ENCODE peak calls at places on chromosomes 16 and 17, in ten cellular contexts. One of them, this sample, is unnamed.

GRCh38 chr17:51803161-51803560 is 355.4 kb downstream of the CA10 start:
- DNase-seq in fibroblast of lung: no peak
- DNase-seq in heart left ventricle: no peak
- DNase-seq in LNCaP clone FGC: no peak
- DNase-seq in dorsolateral prefrontal cortex: no peak
- DNase-seq in lower leg skin: no peak
- DNase-seq in mammary epithelial cell: no peak
- DNase-seq in fibroblast of the aortic adventitia: no peak
- DNase-seq in tibial artery: no peak
- DNase-seq in heart right ventricle: no peak
- DNase-seq in this sample: no peak

GRCh38 chr16:85415196-85415988 is 197.7 kb upstream of the GSE1 start:
- DNase-seq in fibroblast of lung: no peak
- DNase-seq in heart left ventricle: peak
- DNase-seq in LNCaP clone FGC: no peak
- DNase-seq in dorsolateral prefrontal cortex: no peak
- DNase-seq in lower leg skin: peak
- DNase-seq in mammary epithelial cell: no peak
- DNase-seq in fibroblast of the aortic adventitia: no peak
- DNase-seq in tibial artery: no peak
- DNase-seq in heart right ventricle: no peak
- DNase-seq in this sample: no peak

GRCh38 chr16:13403326-13403725 is 501.9 kb downstream of the SHISA9 start:
- DNase-seq in fibroblast of lung: no peak
- DNase-seq in heart left ventricle: no peak
- DNase-seq in LNCaP clone FGC: no peak
- DNase-seq in dorsolateral prefrontal cortex: no peak
- DNase-seq in lower leg skin: no peak
- DNase-seq in mammary epithelial cell: no peak
- DNase-seq in fibroblast of the aortic adventitia: no peak
- DNase-seq in tibial artery: no peak
- DNase-seq in heart right ventricle: no peak
- DNase-seq in this sample: no peak

GRCh38 chr16:87924041-87924851 is 12.1 kb downstream of the CA5A start:
- DNase-seq in fibroblast of lung: no peak
- DNase-seq in heart left ventricle: no peak
- DNase-seq in LNCaP clone FGC: no peak
- DNase-seq in dorsolateral prefrontal cortex: no peak
- DNase-seq in lower leg skin: no peak
- DNase-seq in mammary epithelial cell: peak
- DNase-seq in fibroblast of the aortic adventitia: no peak
- DNase-seq in tibial artery: no peak
- DNase-seq in heart right ventricle: no peak
- DNase-seq in this sample: no peak

GRCh38 chr17:78224226-78225087 is 7.0 kb upstream of the TMEM235 start:
- DNase-seq in fibroblast of lung: no peak
- DNase-seq in heart left ventricle: no peak
- DNase-seq in LNCaP clone FGC: no peak
- DNase-seq in dorsolateral prefrontal cortex: no peak
- DNase-seq in lower leg skin: no peak
- DNase-seq in mammary epithelial cell: no peak
- DNase-seq in fibroblast of the aortic adventitia: no peak
- DNase-seq in tibial artery: no peak
- DNase-seq in heart right ventricle: no peak
- DNase-seq in this sample: no peak

GRCh38 chr17:77924757-77925336 is 33.7 kb upstream of the TNRC6C start:
- DNase-seq in fibroblast of lung: peak
- DNase-seq in heart left ventricle: peak
- DNase-seq in LNCaP clone FGC: no peak
- DNase-seq in dorsolateral prefrontal cortex: peak
- DNase-seq in lower leg skin: no peak
- DNase-seq in mammary epithelial cell: peak
- DNase-seq in fibroblast of the aortic adventitia: peak
- DNase-seq in tibial artery: peak
- DNase-seq in heart right ventricle: peak
- DNase-seq in this sample: peak

GRCh38 chr17:35239823-35240222 is 3.0 kb upstream of the SLFN5 start:
- DNase-seq in fibroblast of lung: no peak
- DNase-seq in heart left ventricle: no peak
- DNase-seq in LNCaP clone FGC: no peak
- DNase-seq in dorsolateral prefrontal cortex: no peak
- DNase-seq in lower leg skin: no peak
- DNase-seq in mammary epithelial cell: no peak
- DNase-seq in fibroblast of the aortic adventitia: peak
- DNase-seq in tibial artery: no peak
- DNase-seq in heart right ventricle: no peak
- DNase-seq in this sample: no peak

GRCh38 chr16:19555938-19556778 is 655 bp downstream of the VPS35L start:
- DNase-seq in fibroblast of lung: peak
- DNase-seq in heart left ventricle: no peak
- DNase-seq in LNCaP clone FGC: peak
- DNase-seq in dorsolateral prefrontal cortex: no peak
- DNase-seq in lower leg skin: no peak
- DNase-seq in mammary epithelial cell: peak
- DNase-seq in fibroblast of the aortic adventitia: peak
- DNase-seq in tibial artery: no peak
- DNase-seq in heart right ventricle: peak
- DNase-seq in this sample: peak

GRCh38 chr17:60959696-60960095 is 282.0 kb downstream of the BCAS3 start:
- DNase-seq in fibroblast of lung: no peak
- DNase-seq in heart left ventricle: no peak
- DNase-seq in LNCaP clone FGC: no peak
- DNase-seq in dorsolateral prefrontal cortex: no peak
- DNase-seq in lower leg skin: no peak
- DNase-seq in mammary epithelial cell: no peak
- DNase-seq in fibroblast of the aortic adventitia: no peak
- DNase-seq in tibial artery: no peak
- DNase-seq in heart right ventricle: no peak
- DNase-seq in this sample: no peak

GRCh38 chr17:60959011-60959410 is 281.4 kb downstream of the BCAS3 start:
- DNase-seq in fibroblast of lung: peak
- DNase-seq in heart left ventricle: no peak
- DNase-seq in LNCaP clone FGC: no peak
- DNase-seq in dorsolateral prefrontal cortex: no peak
- DNase-seq in lower leg skin: no peak
- DNase-seq in mammary epithelial cell: no peak
- DNase-seq in fibroblast of the aortic adventitia: no peak
- DNase-seq in tibial artery: no peak
- DNase-seq in heart right ventricle: no peak
- DNase-seq in this sample: peak

GRCh38 chr17:60964160-60964559 is 286.5 kb downstream of the BCAS3 start:
- DNase-seq in fibroblast of lung: no peak
- DNase-seq in heart left ventricle: no peak
- DNase-seq in LNCaP clone FGC: no peak
- DNase-seq in dorsolateral prefrontal cortex: no peak
- DNase-seq in lower leg skin: no peak
- DNase-seq in mammary epithelial cell: no peak
- DNase-seq in fibroblast of the aortic adventitia: no peak
- DNase-seq in tibial artery: no peak
- DNase-seq in heart right ventricle: no peak
- DNase-seq in this sample: no peak

GRCh38 chr17:60960398-60961065 is 282.9 kb downstream of the BCAS3 start:
- DNase-seq in fibroblast of lung: no peak
- DNase-seq in heart left ventricle: no peak
- DNase-seq in LNCaP clone FGC: no peak
- DNase-seq in dorsolateral prefrontal cortex: no peak
- DNase-seq in lower leg skin: no peak
- DNase-seq in mammary epithelial cell: no peak
- DNase-seq in fibroblast of the aortic adventitia: no peak
- DNase-seq in tibial artery: no peak
- DNase-seq in heart right ventricle: no peak
- DNase-seq in this sample: no peak
- TF ChIP-seq CTCF in fibroblast of lung: no peak
- TF ChIP-seq CTCF in heart left ventricle: no peak
- TF ChIP-seq CTCF in LNCaP clone FGC: no peak
- TF ChIP-seq CTCF in dorsolateral prefrontal cortex: no peak
- TF ChIP-seq CTCF in lower leg skin: no peak
- TF ChIP-seq CTCF in mammary epithelial cell: no peak
- TF ChIP-seq CTCF in fibroblast of the aortic adventitia: no peak
- TF ChIP-seq CTCF in tibial artery: no peak
- TF ChIP-seq CTCF in heart right ventricle: no peak
- TF ChIP-seq CTCF in this sample: no peak

GRCh38 chr16:14634389-14634725 is 1.6 kb downstream of the BFAR start:
- DNase-seq in fibroblast of lung: no peak
- DNase-seq in heart left ventricle: no peak
- DNase-seq in LNCaP clone FGC: no peak
- DNase-seq in dorsolateral prefrontal cortex: no peak
- DNase-seq in lower leg skin: no peak
- DNase-seq in mammary epithelial cell: no peak
- DNase-seq in fibroblast of the aortic adventitia: no peak
- DNase-seq in tibial artery: no peak
- DNase-seq in heart right ventricle: no peak
- DNase-seq in this sample: no peak

GRCh38 chr16:14640538-14640937 is 7.8 kb downstream of the BFAR start:
- DNase-seq in fibroblast of lung: no peak
- DNase-seq in heart left ventricle: no peak
- DNase-seq in LNCaP clone FGC: no peak
- DNase-seq in dorsolateral prefrontal cortex: no peak
- DNase-seq in lower leg skin: no peak
- DNase-seq in mammary epithelial cell: peak
- DNase-seq in fibroblast of the aortic adventitia: no peak
- DNase-seq in tibial artery: no peak
- DNase-seq in heart right ventricle: no peak
- DNase-seq in this sample: no peak

GRCh38 chr16:14632693-14633569 is at the start of gene BFAR:
- DNase-seq in fibroblast of lung: peak
- DNase-seq in heart left ventricle: peak
- DNase-seq in LNCaP clone FGC: peak
- DNase-seq in dorsolateral prefrontal cortex: peak
- DNase-seq in lower leg skin: peak
- DNase-seq in mammary epithelial cell: peak
- DNase-seq in fibroblast of the aortic adventitia: peak
- DNase-seq in tibial artery: peak
- DNase-seq in heart right ventricle: peak
- DNase-seq in this sample: peak

GRCh38 chr16:14629919-14630619 is at the start of gene PARN:
- DNase-seq in fibroblast of lung: peak
- DNase-seq in heart left ventricle: peak
- DNase-seq in LNCaP clone FGC: peak
- DNase-seq in dorsolateral prefrontal cortex: peak
- DNase-seq in lower leg skin: peak
- DNase-seq in mammary epithelial cell: peak
- DNase-seq in fibroblast of the aortic adventitia: peak
- DNase-seq in tibial artery: peak
- DNase-seq in heart right ventricle: peak
- DNase-seq in this sample: peak

DNA sequence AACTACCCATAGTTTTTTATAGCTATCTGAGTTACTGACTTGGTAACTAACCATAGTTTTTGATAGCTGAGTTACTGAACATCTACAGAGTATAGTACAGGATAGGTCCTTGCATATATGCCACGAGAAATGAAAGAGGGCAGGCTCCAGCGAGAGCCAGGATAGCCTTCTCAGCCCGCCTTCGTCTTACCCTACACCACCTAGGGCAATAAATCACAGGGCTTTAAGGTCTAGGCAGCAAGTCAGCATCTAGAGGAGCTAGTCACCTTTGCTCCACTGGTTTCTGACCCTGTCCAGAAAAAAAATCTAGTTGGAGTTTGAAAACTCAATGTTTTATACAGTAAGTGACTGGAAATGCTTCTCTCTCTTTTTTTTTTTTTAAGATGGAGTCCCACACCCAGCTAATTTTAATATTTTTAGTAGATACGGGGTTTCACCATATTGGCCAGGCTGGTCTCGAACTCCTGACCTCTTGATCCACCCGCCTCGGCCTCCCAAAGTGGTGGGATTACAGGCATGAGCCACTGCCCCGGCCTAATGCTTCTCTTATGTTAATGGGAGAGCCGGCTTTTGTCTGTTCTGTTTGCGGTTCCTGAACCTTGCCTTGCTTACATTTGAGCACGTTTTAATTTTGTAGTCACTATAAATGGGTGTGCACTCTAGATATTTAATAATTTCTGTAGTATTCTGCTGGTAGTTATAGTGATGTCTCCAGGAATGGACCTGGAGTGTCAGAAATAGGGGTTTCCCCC is 2.8 kb downstream of the BFAR start:
- DNase-seq in fibroblast of lung: no peak
- DNase-seq in heart left ventricle: no peak
- DNase-seq in LNCaP clone FGC: no peak
- DNase-seq in dorsolateral prefrontal cortex: no peak
- DNase-seq in lower leg skin: no peak
- DNase-seq in mammary epithelial cell: no peak
- DNase-seq in fibroblast of the aortic adventitia: no peak
- DNase-seq in tibial artery: no peak
- DNase-seq in heart right ventricle: no peak
- DNase-seq in this sample: no peak
- H3K4me3 ChIP-seq in fibroblast of lung: no peak
- H3K4me3 ChIP-seq in heart left ventricle: no peak
- H3K4me3 ChIP-seq in LNCaP clone FGC: no peak
- H3K4me3 ChIP-seq in dorsolateral prefrontal cortex: no peak
- H3K4me3 ChIP-seq in lower leg skin: no peak
- H3K4me3 ChIP-seq in mammary epithelial cell: no peak
- H3K4me3 ChIP-seq in fibroblast of the aortic adventitia: no peak
- H3K4me3 ChIP-seq in tibial artery: no peak
- H3K4me3 ChIP-seq in heart right ventricle: no peak
- H3K4me3 ChIP-seq in this sample: no peak

GRCh38 chr16:10616744-10617640 is 36.6 kb upstream of the EMP2 start:
- DNase-seq in fibroblast of lung: peak
- DNase-seq in heart left ventricle: peak
- DNase-seq in LNCaP clone FGC: peak
- DNase-seq in dorsolateral prefrontal cortex: no peak
- DNase-seq in lower leg skin: peak
- DNase-seq in mammary epithelial cell: peak
- DNase-seq in fibroblast of the aortic adventitia: peak
- DNase-seq in tibial artery: no peak
- DNase-seq in heart right ventricle: peak
- DNase-seq in this sample: peak
- TF ChIP-seq CTCF in fibroblast of lung: peak
- TF ChIP-seq CTCF in heart left ventricle: no peak
- TF ChIP-seq CTCF in LNCaP clone FGC: no peak
- TF ChIP-seq CTCF in dorsolateral prefrontal cortex: no peak
- TF ChIP-seq CTCF in lower leg skin: no peak
- TF ChIP-seq CTCF in mammary epithelial cell: peak
- TF ChIP-seq CTCF in fibroblast of the aortic adventitia: no peak
- TF ChIP-seq CTCF in tibial artery: no peak
- TF ChIP-seq CTCF in heart right ventricle: peak
- TF ChIP-seq CTCF in this sample: no peak

GRCh38 chr17:44623070-44623725 is 33.1 kb upstream of the MEIOC start:
- DNase-seq in fibroblast of lung: peak
- DNase-seq in heart left ventricle: no peak
- DNase-seq in LNCaP clone FGC: no peak
- DNase-seq in dorsolateral prefrontal cortex: no peak
- DNase-seq in lower leg skin: no peak
- DNase-seq in mammary epithelial cell: no peak
- DNase-seq in fibroblast of the aortic adventitia: no peak
- DNase-seq in tibial artery: no peak
- DNase-seq in heart right ventricle: no peak
- DNase-seq in this sample: no peak

GRCh38 chr17:44628234-44629188 is 27.8 kb upstream of the MEIOC start:
- DNase-seq in fibroblast of lung: peak
- DNase-seq in heart left ventricle: peak
- DNase-seq in LNCaP clone FGC: no peak
- DNase-seq in dorsolateral prefrontal cortex: peak
- DNase-seq in lower leg skin: no peak
- DNase-seq in mammary epithelial cell: no peak
- DNase-seq in fibroblast of the aortic adventitia: no peak
- DNase-seq in tibial artery: no peak
- DNase-seq in heart right ventricle: peak
- DNase-seq in this sample: peak

GRCh38 chr17:44630703-44631102 is 25.6 kb upstream of the MEIOC start:
- DNase-seq in fibroblast of lung: no peak
- DNase-seq in heart left ventricle: no peak
- DNase-seq in LNCaP clone FGC: no peak
- DNase-seq in dorsolateral prefrontal cortex: no peak
- DNase-seq in lower leg skin: no peak
- DNase-seq in mammary epithelial cell: no peak
- DNase-seq in fibroblast of the aortic adventitia: no peak
- DNase-seq in tibial artery: no peak
- DNase-seq in heart right ventricle: no peak
- DNase-seq in this sample: no peak

DNA sequence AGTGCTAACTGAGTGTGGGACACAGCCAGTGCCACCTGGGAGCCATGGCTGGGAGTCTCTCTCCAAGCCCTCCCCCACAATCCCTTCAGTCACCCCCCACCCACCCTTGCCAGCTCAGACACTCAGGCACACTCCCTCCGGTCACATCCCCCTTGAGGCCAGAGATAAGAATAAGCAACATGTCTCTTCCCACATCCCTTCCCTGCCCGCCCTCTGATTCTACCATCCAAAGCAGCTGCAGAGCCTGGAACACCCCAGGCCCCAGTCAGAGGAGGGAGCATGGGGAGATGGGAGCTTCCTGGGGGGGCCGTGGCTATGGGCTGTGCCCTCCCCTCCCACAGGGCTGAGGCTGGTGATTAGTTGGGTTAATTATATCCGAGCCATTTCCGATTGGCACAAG is 28.8 kb upstream of the MEIOC start:
- DNase-seq in fibroblast of lung: no peak
- DNase-seq in heart left ventricle: no peak
- DNase-seq in LNCaP clone FGC: no peak
- DNase-seq in dorsolateral prefrontal cortex: no peak
- DNase-seq in lower leg skin: no peak
- DNase-seq in mammary epithelial cell: no peak
- DNase-seq in fibroblast of the aortic adventitia: no peak
- DNase-seq in tibial artery: no peak
- DNase-seq in heart right ventricle: no peak
- DNase-seq in this sample: no peak
- H3K4me3 ChIP-seq in fibroblast of lung: no peak
- H3K4me3 ChIP-seq in heart left ventricle: no peak
- H3K4me3 ChIP-seq in LNCaP clone FGC: no peak
- H3K4me3 ChIP-seq in dorsolateral prefrontal cortex: no peak
- H3K4me3 ChIP-seq in lower leg skin: no peak
- H3K4me3 ChIP-seq in mammary epithelial cell: no peak
- H3K4me3 ChIP-seq in fibroblast of the aortic adventitia: no peak
- H3K4me3 ChIP-seq in tibial artery: no peak
- H3K4me3 ChIP-seq in heart right ventricle: no peak
- H3K4me3 ChIP-seq in this sample: no peak